ENCODE peak calls at places on chromosomes 1 and 21, in six cellular contexts. W is hepatocyte, C is IMR-90, I is H9, Y is OCI-LY7, A is MM.1S. D is an unnamed sample.

GRCh38 chr1:117930173-117930447 is 571 bp downstream of the WDR3 start:
- DNase-seq in C (no peak), Y (peak), W (no peak), A (peak), I (no peak), D (no peak)

GRCh38 chr1:181603735-181604410 is 120.6 kb downstream of the CACNA1E start:
- DNase-seq in C (no peak), I (no peak), W (no peak), Y (no peak), A (no peak), D (no peak)

GRCh38 chr21:36909423-36909822 is 57.0 kb downstream of the HLCS start:
- DNase-seq in A (no peak), W (no peak), Y (no peak), I (no peak), C (peak), D (peak)

GRCh38 chr1:198829948-198830347 is 191.1 kb downstream of the PTPRC start:
- DNase-seq in C (peak), A (no peak), Y (no peak), W (no peak), I (peak), D (peak)

GRCh38 chr1:162213281-162213909 is 143.9 kb downstream of the NOS1AP start:
- DNase-seq in C (peak), W (peak), A (no peak), I (no peak), Y (no peak), D (peak)

GRCh38 chr1:225554216-225554812 is 98.6 kb downstream of the ENAH start:
- DNase-seq in Y (peak), I (no peak), C (peak), W (peak), A (peak), D (peak)

GRCh38 chr1:151108331-151108730 is 37.8 kb downstream of the GABPB2 start:
- DNase-seq in C (no peak), I (no peak), A (no peak), W (no peak), Y (no peak), D (no peak)

GRCh38 chr1:218665216-218665615 is 320.1 kb downstream of the TGFB2 start:
- DNase-seq in I (no peak), A (no peak), Y (no peak), W (peak), C (peak), D (peak)

GRCh38 chr1:42837742-42838141 is 8.7 kb upstream of the ZNF691 start:
- DNase-seq in C (no peak), Y (no peak), I (no peak), A (no peak), W (no peak), D (no peak)

GRCh38 chr1:42841440-42842147 is 4.8 kb upstream of the ZNF691 start:
- DNase-seq in W (no peak), Y (no peak), A (no peak), C (no peak), I (no peak), D (no peak)

GRCh38 chr1:42835422-42835821 is 11.0 kb upstream of the ZNF691 start:
- DNase-seq in Y (no peak), I (no peak), W (no peak), C (no peak), A (no peak), D (no peak)

GRCh38 chr1:42841010-42841409 is 5.4 kb upstream of the ZNF691 start:
- DNase-seq in C (peak), A (no peak), I (no peak), W (no peak), Y (no peak), D (no peak)

DNA sequence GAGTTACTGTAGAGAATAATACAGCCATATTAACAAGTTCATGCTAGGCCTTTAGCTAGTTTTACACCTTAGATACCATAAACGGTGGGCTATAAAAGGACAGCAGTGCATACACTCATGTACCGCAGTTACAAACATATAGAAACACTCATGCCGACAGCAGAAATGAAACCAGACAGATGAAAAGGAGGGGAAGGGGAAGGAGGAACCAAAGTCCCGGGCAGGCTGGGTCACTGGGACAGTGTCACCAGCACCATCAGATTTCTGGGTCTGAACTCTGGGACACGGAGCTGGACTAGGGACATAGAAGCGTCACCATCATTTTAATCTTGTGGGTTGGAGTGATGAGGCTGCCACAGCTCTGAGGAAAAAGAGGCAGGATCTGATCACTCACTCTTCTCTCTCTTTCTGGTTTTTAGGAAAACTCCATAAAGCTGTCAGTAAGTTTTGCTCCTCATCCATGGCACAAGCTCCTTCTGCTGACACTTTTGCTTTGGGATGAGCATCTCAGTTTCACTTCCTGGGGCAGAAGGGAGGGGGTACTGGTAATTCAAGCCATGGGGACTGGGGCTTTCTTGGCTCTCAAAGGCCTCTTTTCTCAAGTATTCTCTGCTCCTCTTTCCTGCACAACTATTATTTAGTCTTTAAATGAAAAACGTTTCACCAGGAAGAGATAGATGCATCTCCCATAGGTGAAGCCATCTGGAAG is 7.8 kb upstream of the ZNF691 start:
- DNase-seq in W (no peak), A (no peak), I (no peak), Y (no peak), C (no peak), D (no peak)
- H3K4me2 ChIP-seq in W (no peak), A (peak), I (no peak), Y (no peak), C (no peak), D (no peak)

GRCh38 chr1:12047120-12047876 is 15.8 kb upstream of the TNFRSF8 start:
- DNase-seq in A (peak), C (peak), I (no peak), Y (no peak), W (no peak), D (peak)

GRCh38 chr1:12048376-12048775 is 14.7 kb upstream of the TNFRSF8 start:
- DNase-seq in A (no peak), Y (no peak), I (no peak), W (no peak), C (no peak), D (no peak)

GRCh38 chr1:12051361-12051760 is 11.7 kb upstream of the TNFRSF8 start:
- DNase-seq in A (peak), I (no peak), W (no peak), C (no peak), Y (no peak), D (no peak)

GRCh38 chr1:12049625-12050024 is 13.5 kb upstream of the TNFRSF8 start:
- DNase-seq in Y (no peak), I (no peak), C (no peak), W (no peak), A (no peak), D (no peak)

DNA sequence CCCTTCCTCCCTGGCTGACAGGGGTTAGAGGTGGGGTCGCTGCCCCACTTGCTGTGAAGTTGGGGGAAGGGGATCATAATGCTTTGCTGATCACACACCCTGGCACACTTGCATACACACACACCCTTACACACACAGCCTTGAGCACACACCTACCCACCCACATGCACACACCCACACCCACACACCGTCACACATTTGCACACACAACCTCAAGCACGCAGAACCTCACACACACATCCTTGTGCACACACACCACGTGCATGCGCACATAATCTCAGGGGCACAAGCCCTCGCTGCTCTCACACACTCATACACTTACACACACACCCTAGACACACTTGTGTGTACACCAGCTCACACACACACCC is 16.4 kb upstream of the TNFRSF8 start:
- DNase-seq in I (no peak), W (no peak), Y (no peak), A (no peak), C (no peak), D (no peak)
- H2AFZ ChIP-seq in I (no peak), W (no peak), Y (peak), A (no peak), C (peak), D (no peak)

DNA sequence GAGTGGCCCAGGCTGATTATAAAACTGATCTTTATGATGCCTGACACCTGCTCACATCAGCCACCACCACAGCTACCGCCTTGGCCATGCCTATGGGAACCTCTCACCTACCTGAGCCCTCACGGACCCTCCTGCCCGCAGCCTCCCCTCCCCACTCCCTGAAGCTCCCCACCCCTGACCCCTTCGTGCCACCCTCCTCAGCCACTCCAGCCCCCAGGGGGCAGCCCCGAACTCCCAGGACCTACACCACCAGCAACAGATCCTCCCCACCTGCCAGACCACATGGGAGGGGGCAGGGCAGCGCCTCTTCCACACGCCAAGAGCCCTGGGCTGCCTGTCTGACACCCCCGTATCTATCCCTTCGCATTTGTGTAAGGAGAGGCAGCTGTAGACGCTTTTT is 14.2 kb upstream of the ARHGEF16 start:
- DNase-seq in W (no peak), A (no peak), I (no peak), C (no peak), Y (no peak), D (no peak)
- H3K4me2 ChIP-seq in W (no peak), A (no peak), I (no peak), C (no peak), Y (no peak), D (no peak)

GRCh38 chr1:147723691-147724323 is 36.6 kb downstream of the GJA5 start:
- DNase-seq in I (peak), A (peak), C (no peak), Y (peak), W (peak), D (peak)
- H2AFZ ChIP-seq in I (no peak), A (no peak), C (no peak), Y (no peak), W (no peak), D (no peak)

DNA sequence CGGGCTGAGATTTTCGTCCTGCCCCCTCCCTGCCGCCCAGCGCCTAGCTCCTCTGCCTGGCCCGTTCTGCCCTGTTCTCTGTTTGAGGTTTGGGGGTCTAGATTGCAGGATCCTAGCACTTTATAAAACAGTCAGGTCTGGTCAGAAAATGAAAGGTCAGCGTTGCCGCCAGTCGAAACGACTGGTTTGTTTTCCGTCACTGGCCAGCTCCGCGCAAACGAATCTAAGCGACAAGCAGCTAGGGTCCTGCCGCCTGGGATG is 4.4 kb downstream of the GFI1 start:
- DNase-seq in C (no peak), W (peak), A (no peak), I (no peak), Y (no peak), D (peak)
- H3K4me2 ChIP-seq in C (peak), W (peak), A (peak), I (peak), Y (peak), D (peak)

GRCh38 chr1:155202731-155203515 is 4.8 kb downstream of the THBS3 start:
- DNase-seq in C (no peak), W (no peak), I (no peak), A (no peak), Y (no peak), D (no peak)
- H2AFZ ChIP-seq in C (no peak), W (no peak), I (no peak), A (no peak), Y (no peak), D (no peak)

GRCh38 chr1:153780551-153780950 is 5.3 kb downstream of the SLC27A3 start:
- DNase-seq in W (no peak), C (no peak), Y (no peak), I (no peak), A (no peak), D (no peak)
- H3K4me2 ChIP-seq in W (no peak), C (no peak), Y (no peak), I (no peak), A (no peak), D (no peak)